ENCODE peak calls at places on chromosome 4, in four cellular contexts. G is neural progenitor cell, U is upper lobe of left lung, D is neuronal stem cell. L is an unnamed sample. For H3K27me3 and H3K4me1, the result is how much of the 10 kb centered on the place peaks cover.

GRCh38 chr4:169485084-169485483 is 127.3 kb downstream of the NEK1 start:
- DNase-seq in G (no peak), U (no peak), D (no peak), L (no peak)

GRCh38 chr4:84063618-84064017 is 435.5 kb downstream of the NKX6-1 start:
- DNase-seq in G (no peak), U (no peak), D (no peak), L (no peak)

GRCh38 chr4:176563591-176563990 is 229.1 kb downstream of the VEGFC start:
- DNase-seq in G (no peak), U (no peak), D (no peak), L (no peak)

GRCh38 chr4:138919094-138919936 is 96.3 kb upstream of the NOCT start:
- DNase-seq in G (peak), U (peak), D (peak), L (no peak)

GRCh38 chr4:126405369-126405982 is 1090.7 kb downstream of the FAT4 start:
- DNase-seq in G (peak), U (no peak), D (no peak), L (no peak)

GRCh38 chr4:121555315-121556107 is 141.3 kb downstream of the ANXA5 start:
- DNase-seq in G (no peak), U (no peak), D (no peak), L (no peak)

GRCh38 chr4:66539745-66540144 is 869.5 kb upstream of the EPHA5 start:
- DNase-seq in G (no peak), U (no peak), D (no peak), L (no peak)

GRCh38 chr4:67545199-67545995 is at the start of gene CENPC:
- DNase-seq in G (peak), U (peak), D (peak), L (peak)

GRCh38 chr4:179196511-179196910 is 1754.3 kb upstream of the AGA start:
- DNase-seq in G (peak), U (no peak), D (no peak), L (no peak)

GRCh38 chr4:98514930-98515809 is 143.2 kb downstream of the TSPAN5 start:
- DNase-seq in G (peak), U (no peak), D (no peak), L (no peak)

GRCh38 chr4:56914336-56914735 is 6.6 kb downstream of the REST start:
- DNase-seq in G (no peak), U (no peak), D (no peak), L (no peak)

GRCh38 chr4:109547394-109547793 is 12.7 kb upstream of the MCUB start:
- DNase-seq in G (peak), U (no peak), D (no peak), L (no peak)

GRCh38 chr4:7909966-7910720 is 29.5 kb downstream of the AFAP1 start:
- DNase-seq in G (peak), U (peak), D (no peak), L (no peak)

GRCh38 chr4:128663325-128663724 is 146.2 kb upstream of the JADE1 start:
- DNase-seq in G (no peak), U (no peak), D (no peak), L (no peak)

GRCh38 chr4:66920514-66920913 is 624.8 kb downstream of the CENPC start:
- DNase-seq in G (no peak), U (no peak), D (no peak), L (no peak)

GRCh38 chr4:39932776-39933402 is 44.8 kb downstream of the PDS5A start:
- DNase-seq in G (no peak), U (no peak), D (no peak), L (no peak)

GRCh38 chr4:94939791-94940530 is 182.2 kb downstream of the BMPR1B start:
- DNase-seq in G (no peak), U (no peak), D (no peak), L (no peak)

GRCh38 chr4:129167640-129168260 is 71.8 kb downstream of the C4orf33 start:
- DNase-seq in G (peak), U (no peak), D (peak), L (no peak)

GRCh38 chr4:77358315-77358928 is 201.4 kb downstream of the CCNG2 start:
- DNase-seq in G (peak), U (no peak), D (peak), L (no peak)

GRCh38 chr4:113293043-113293560 is 243.6 kb downstream of the ANK2 start:
- DNase-seq in G (peak), U (no peak), D (no peak), L (no peak)

GRCh38 chr4:152780267-152780811 is 585 bp downstream of the ARFIP1 start:
- DNase-seq in G (peak), U (no peak), D (no peak), L (no peak)

GRCh38 chr4:82050806-82051205 is 323.0 kb downstream of the HNRNPD start:
- DNase-seq in G (no peak), U (no peak), D (no peak), L (no peak)
- H3K27me3 ChIP-seq in G (under half), U (under half), D (under half), L (under half)

GRCh38 chr4:16993966-16994840 is 95.8 kb upstream of the LDB2 start:
- DNase-seq in G (peak), U (no peak), D (no peak), L (no peak)

GRCh38 chr4:16991455-16991854 is 93.0 kb upstream of the LDB2 start:
- DNase-seq in G (no peak), U (no peak), D (no peak), L (no peak)

DNA sequence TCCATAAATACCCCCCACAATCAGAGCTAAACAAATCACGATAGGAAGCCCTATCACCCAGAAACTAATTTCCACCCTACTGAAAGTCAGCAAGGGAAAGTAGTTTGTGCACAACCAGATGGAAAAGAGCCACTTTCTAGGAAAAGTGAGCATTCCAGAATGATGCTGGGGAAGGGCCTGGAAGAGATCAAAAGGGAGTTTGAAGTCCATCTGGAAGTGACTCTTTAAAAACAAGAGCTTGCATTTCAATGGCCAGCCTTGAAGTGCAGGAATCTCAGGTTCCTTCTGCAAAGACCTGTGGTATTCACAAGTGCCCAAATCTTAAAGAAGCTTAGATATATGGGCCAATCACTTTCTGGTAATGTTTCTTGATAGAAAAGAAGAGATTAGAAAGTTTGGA is 97.0 kb upstream of the LDB2 start:
- DNase-seq in G (no peak), U (no peak), D (no peak), L (no peak)
- H3K4me1 ChIP-seq in G (under half), U (under half), D (under half), L (under half)

DNA sequence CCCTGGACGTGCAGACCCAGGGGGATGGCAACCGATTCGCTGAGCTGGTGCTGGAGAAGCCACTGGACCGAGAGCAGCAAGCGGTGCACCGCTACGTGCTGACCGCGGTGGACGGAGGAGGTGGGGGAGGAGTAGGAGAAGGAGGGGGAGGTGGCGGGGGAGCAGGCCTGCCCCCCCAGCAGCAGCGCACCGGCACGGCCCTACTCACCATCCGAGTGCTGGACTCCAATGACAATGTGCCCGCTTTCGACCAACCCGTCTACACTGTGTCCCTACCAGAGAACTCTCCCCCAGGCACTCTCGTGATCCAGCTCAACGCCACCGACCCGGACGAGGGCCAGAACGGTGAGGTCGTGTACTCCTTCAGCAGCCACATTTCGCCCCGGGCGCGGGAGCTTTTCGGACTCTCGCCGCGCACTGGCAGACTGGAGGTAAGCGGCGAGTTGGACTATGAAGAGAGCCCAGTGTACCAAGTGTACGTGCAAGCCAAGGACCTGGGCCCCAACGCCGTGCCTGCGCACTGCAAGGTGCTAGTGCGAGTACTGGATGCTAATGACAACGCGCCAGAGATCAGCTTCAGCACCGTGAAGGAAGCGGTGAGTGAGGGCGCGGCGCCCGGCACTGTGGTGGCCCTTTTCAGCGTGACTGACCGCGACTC is 1.7 kb downstream of the PCDH10 start:
- DNase-seq in G (peak), U (no peak), D (no peak), L (no peak)
- H3K27me3 ChIP-seq in G (half or more), U (under half), D (under half), L (half or more)

DNA sequence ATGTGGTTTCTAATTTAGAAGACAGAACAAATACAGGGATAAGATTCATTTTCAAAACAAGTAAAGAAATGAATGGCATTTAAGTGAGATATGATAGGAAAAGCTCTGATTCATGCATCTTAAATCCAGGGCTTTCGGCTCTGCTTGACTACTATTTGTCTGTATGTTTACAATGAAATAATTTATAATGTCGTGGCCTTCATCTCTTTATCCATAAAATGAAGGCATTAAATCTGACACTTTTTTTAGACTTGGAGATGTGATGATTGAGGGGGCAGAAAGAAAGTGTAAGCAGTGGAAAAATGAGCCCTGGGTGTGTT is 115.7 kb upstream of the KIT start:
- DNase-seq in G (no peak), U (no peak), D (no peak), L (no peak)
- H3K4me1 ChIP-seq in G (under half), U (under half), D (under half), L (under half)

GRCh38 chr4:123666486-123666885 is 269.9 kb downstream of the SPRY1 start:
- DNase-seq in G (no peak), U (no peak), D (no peak), L (no peak)
- H3K27me3 ChIP-seq in G (under half), U (under half), D (under half), L (under half)

GRCh38 chr4:3337811-3338210 is 45.0 kb downstream of the RGS12 start:
- DNase-seq in G (no peak), U (no peak), D (no peak), L (no peak)

GRCh38 chr4:3340038-3340702 is 47.3 kb downstream of the RGS12 start:
- DNase-seq in G (no peak), U (no peak), D (no peak), L (no peak)

GRCh38 chr4:3338321-3338838 is 45.6 kb downstream of the RGS12 start:
- DNase-seq in G (no peak), U (no peak), D (no peak), L (no peak)

GRCh38 chr4:3339566-3339965 is 46.7 kb downstream of the RGS12 start:
- DNase-seq in G (no peak), U (no peak), D (no peak), L (no peak)

DNA sequence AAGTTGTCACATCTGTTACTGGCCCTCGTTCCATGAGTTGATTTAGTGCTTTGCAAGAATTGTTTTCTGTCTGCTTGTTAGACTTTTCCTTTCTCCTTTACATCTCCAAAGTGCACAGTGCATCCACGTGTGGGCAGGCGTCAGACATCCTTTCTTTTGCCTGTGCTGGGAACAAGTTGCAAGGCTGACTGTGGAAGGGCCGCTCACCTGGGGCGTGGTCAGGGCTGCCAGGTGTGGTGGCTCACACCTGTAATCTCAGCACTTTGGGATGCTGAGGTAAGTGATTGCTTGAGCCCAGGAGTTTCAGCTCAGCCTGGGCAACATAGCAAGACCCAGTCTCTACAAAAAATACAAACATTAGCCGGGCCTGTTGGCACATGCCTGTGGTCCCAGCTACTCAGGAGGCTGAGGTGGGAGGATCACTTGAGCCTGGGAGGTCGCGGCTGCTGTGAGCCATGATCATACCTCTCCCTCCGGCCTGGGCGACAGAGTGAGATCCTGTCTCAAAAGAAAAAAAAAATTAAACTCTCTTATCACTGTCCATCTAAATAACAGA is 46.2 kb downstream of the RGS12 start:
- DNase-seq in G (no peak), U (no peak), D (no peak), L (no peak)
- H3K4me1 ChIP-seq in G (under half), U (under half), D (under half), L (under half)